ENCODE peak calls at places on chromosomes 2 and 18, in ten cellular contexts. E is esophagus squamous epithelium, K is heart left ventricle, R is body of pancreas, U is HCT116, B is pancreas, Y is tibial nerve, Z is heart right ventricle, G is PC-3, L is fibroblast of lung. P is an unnamed sample. For H3K9me3, the result is how much of the 10 kb centered on the place peaks cover.

GRCh38 chr2:72893594-72894319 is 6.5 kb downstream of the SPR start:
- DNase-seq in Y (no peak), Z (peak), R (peak), B (no peak), U (no peak), G (peak), L (peak), E (no peak), K (peak), P (no peak)

GRCh38 chr18:58687871-58688308 is 16.6 kb downstream of the MALT1 start:
- DNase-seq in B (no peak), K (no peak), U (no peak), G (no peak), L (no peak), R (no peak), E (no peak), Y (no peak), Z (no peak), P (peak)

GRCh38 chr2:158600155-158600802 is 143.5 kb downstream of the PKP4 start:
- DNase-seq in K (peak), L (peak), R (peak), U (no peak), Y (no peak), Z (peak), E (no peak), B (peak), G (peak), P (no peak)

GRCh38 chr2:120312861-120313694 is 32.9 kb upstream of the INHBB start:
- DNase-seq in L (peak), E (no peak), B (peak), U (peak), Z (peak), Y (peak), G (peak), R (peak), K (peak), P (peak)

GRCh38 chr2:208479342-208479741 is 72.8 kb downstream of the PTH2R start:
- DNase-seq in L (no peak), U (no peak), Z (no peak), E (no peak), B (no peak), Y (no peak), K (no peak), G (no peak), R (no peak), P (no peak)

GRCh38 chr2:228648541-228648940 is 467.1 kb upstream of the SPHKAP start:
- DNase-seq in Y (no peak), Z (no peak), R (no peak), U (no peak), K (no peak), B (no peak), E (no peak), L (no peak), G (no peak), P (no peak)

GRCh38 chr2:150909613-150910012 is 352.1 kb downstream of the RBM43 start:
- DNase-seq in L (no peak), U (no peak), Z (no peak), G (peak), R (no peak), B (no peak), K (no peak), Y (no peak), E (no peak), P (no peak)

GRCh38 chr18:1075310-1075709 is 170.6 kb downstream of the ADCYAP1 start:
- DNase-seq in R (no peak), Y (no peak), Z (no peak), B (no peak), G (no peak), U (no peak), K (no peak), L (no peak), E (no peak), P (no peak)

GRCh38 chr2:39068757-39069515 is 51.9 kb downstream of the SOS1 start:
- DNase-seq in Z (no peak), L (peak), E (no peak), K (no peak), G (no peak), U (no peak), B (no peak), R (no peak), Y (no peak), P (no peak)

GRCh38 chr2:199458806-199459285 is 1.1 kb upstream of the SATB2 start:
- DNase-seq in K (no peak), E (no peak), R (peak), G (peak), Y (no peak), Z (no peak), B (no peak), L (no peak), U (no peak), P (no peak)

GRCh38 chr18:56285387-56286055 is 352.9 kb downstream of the TXNL1 start:
- DNase-seq in K (no peak), R (no peak), U (no peak), Z (no peak), B (no peak), E (no peak), L (peak), G (peak), Y (no peak), P (no peak)

GRCh38 chr2:156400704-156401678 is 35.2 kb upstream of the GPD2 start:
- DNase-seq in U (peak), R (peak), E (no peak), G (peak), K (peak), Y (peak), Z (peak), L (peak), B (peak), P (peak)

GRCh38 chr2:47193607-47194006 is 38.5 kb upstream of the STPG4 start:
- DNase-seq in Y (no peak), R (no peak), E (no peak), K (no peak), B (no peak), G (no peak), Z (no peak), U (no peak), L (no peak), P (no peak)

GRCh38 chr18:68440433-68440832 is 274.5 kb downstream of the TMX3 start:
- DNase-seq in L (no peak), K (no peak), E (no peak), G (no peak), R (no peak), Z (no peak), B (no peak), U (no peak), Y (no peak), P (no peak)

GRCh38 chr18:71398530-71398929 is 1109.7 kb downstream of the SOCS6 start:
- DNase-seq in B (no peak), Y (no peak), G (peak), R (no peak), L (peak), E (no peak), Z (no peak), K (no peak), U (no peak), P (no peak)

GRCh38 chr2:38581193-38582147 is 21.3 kb downstream of the HNRNPLL start:
- DNase-seq in E (peak), Y (no peak), R (peak), U (peak), K (no peak), G (peak), L (peak), B (peak), Z (peak), P (peak)

GRCh38 chr2:221518937-221519635 is 53.0 kb downstream of the EPHA4 start:
- DNase-seq in Y (no peak), G (peak), K (no peak), L (peak), U (no peak), B (no peak), Z (no peak), E (no peak), R (no peak), P (no peak)

GRCh38 chr2:149732730-149733290 is 145.2 kb upstream of the MMADHC start:
- DNase-seq in L (no peak), R (no peak), G (no peak), Y (no peak), K (no peak), U (no peak), Z (no peak), E (no peak), B (no peak), P (no peak)

GRCh38 chr18:25284861-25285574 is 66.9 kb downstream of the ZNF521 start:
- DNase-seq in L (peak), E (no peak), G (no peak), Y (no peak), R (no peak), B (no peak), K (no peak), U (no peak), Z (peak), P (no peak)

GRCh38 chr2:60391250-60392013 is 162.0 kb downstream of the BCL11A start:
- DNase-seq in U (no peak), R (no peak), G (no peak), L (no peak), E (no peak), B (no peak), Y (no peak), Z (no peak), K (no peak), P (no peak)

GRCh38 chr2:16633632-16634430 is 31.8 kb downstream of the CYRIA start:
- DNase-seq in B (no peak), K (no peak), U (no peak), Z (no peak), G (no peak), R (no peak), Y (no peak), L (peak), E (no peak), P (no peak)

GRCh38 chr2:138321458-138321857 is 180.1 kb upstream of the SPOPL start:
- DNase-seq in K (no peak), E (no peak), Z (no peak), G (peak), Y (no peak), R (peak), L (no peak), U (no peak), B (peak), P (no peak)

GRCh38 chr2:5990021-5990420 is 297.8 kb downstream of the SOX11 start:
- DNase-seq in L (peak), Y (no peak), B (no peak), E (no peak), U (no peak), Z (no peak), K (no peak), R (no peak), G (no peak), P (no peak)

GRCh38 chr2:132567682-132568081 is 102.3 kb downstream of the LYPD1 start:
- DNase-seq in E (no peak), Y (no peak), R (no peak), B (no peak), L (no peak), K (no peak), Z (no peak), G (no peak), U (no peak), P (no peak)
- TF ChIP-seq CTCF in E (no peak), Y (no peak), R (no peak), B (no peak), L (no peak), K (no peak), Z (no peak), G (no peak), U (no peak), P (no peak)

DNA sequence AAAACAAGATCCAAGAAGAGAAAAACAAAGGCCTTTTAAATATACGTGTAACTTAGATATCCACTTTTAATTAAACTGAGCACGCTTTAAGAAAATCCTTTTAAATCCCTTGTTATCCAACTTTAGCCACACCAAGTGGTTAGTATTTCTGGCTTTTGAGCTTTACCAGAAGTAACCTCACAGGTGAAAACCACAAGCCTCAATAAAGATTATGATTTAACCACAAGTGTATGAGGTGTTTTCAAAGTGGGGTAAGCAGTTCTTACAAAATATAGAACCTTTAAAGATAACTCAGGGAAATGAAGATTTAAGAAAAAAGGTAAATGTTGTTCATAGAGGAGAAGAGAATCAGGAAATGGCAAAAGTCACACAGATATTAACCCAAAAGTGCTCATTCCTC is 58.4 kb upstream of the CDCA7 start:
- DNase-seq in K (no peak), Z (no peak), Y (no peak), B (no peak), L (no peak), G (peak), R (no peak), U (no peak), E (no peak), P (no peak)
- H3K9me3 ChIP-seq in K (under half), Z (under half), Y (under half), B (under half), L (under half), G (under half), R (under half), U (under half), E (under half), P (under half)

GRCh38 chr2:102101097-102101843 is 41.3 kb upstream of the IL1R1 start:
- DNase-seq in L (no peak), R (no peak), B (no peak), U (no peak), K (no peak), Y (no peak), G (no peak), Z (no peak), E (no peak), P (no peak)
- H3K27ac ChIP-seq in L (no peak), R (peak), B (peak), U (no peak), K (no peak), Y (no peak), G (peak), Z (no peak), E (no peak), P (no peak)

DNA sequence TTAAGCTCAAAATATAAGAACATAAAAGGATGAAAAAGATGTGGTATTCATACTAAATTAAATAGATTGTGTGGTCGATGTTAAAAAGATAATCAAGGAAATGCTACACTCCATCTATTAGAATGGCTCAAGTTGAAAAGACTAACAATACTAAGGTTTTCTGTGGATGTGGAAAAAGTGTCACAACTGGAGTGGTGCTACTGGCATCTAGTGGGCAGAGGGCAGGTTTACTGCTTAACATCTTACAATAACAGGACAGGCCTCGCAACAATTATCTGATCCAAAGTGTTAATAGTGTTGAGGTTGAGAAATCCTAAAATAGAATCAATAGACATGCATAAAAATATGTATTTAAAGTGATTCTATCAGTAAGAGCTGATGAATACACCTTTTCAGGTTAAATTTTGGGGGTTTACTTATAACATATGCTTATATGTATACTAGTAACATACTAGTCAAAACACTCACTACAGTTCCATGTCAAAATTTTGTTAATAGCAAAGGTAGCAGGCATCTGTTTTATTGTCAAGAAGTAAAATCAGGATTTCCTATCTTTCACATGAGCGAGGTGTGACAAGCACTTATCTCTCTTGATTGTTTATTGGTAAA is 91.5 kb upstream of the TMEFF2 start:
- DNase-seq in Z (no peak), L (peak), U (peak), E (no peak), Y (no peak), R (no peak), G (peak), B (no peak), K (no peak), P (no peak)
- TF ChIP-seq CTCF in Z (peak), L (peak), U (peak), E (peak), Y (no peak), R (no peak), G (peak), B (no peak), K (peak), P (no peak)

DNA sequence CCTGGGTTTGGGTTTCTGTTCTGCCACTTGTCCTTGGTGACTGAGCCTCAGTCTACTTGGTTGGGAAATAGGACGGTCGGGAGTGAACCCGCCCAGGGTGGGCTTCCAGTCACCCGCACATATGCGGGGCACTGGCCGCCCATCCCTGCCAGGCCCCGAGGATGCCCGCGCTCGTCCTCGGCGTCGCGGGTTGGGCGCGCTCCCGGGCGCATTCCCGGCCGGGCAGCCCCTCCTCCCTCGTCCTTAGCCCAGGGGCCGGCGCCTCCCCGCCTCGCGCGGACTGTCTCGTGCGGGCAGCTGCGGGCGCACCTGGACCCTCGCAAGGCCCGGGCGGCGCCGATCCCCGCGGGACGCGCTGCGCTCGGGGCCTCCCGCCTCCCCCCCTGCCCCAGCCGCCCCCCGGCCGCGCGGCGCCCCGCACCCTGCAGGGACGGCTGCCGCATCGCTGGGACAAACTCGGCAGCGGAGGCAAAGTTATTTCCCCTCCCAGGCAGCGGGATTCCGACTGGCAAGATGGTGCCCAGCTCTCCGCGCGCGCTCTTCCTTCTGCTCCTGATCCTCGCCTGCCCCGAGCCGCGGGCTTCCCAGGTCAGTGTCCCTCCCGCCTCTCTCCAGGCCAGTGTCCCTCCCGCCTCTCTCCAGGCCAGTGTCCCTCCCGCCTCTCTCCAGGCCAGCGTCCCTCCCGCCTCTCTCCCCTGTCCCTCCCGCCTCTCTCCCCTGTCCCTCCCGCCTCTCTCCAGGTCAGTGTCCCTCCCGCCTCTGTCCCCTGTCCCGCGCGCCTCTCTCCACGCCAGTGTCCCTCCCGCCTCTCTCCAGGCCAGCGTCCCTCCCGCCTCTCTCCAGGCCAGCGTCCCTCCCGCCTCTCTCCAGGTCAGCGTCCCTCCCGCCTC is at the start of gene FBLN7:
- DNase-seq in E (no peak), Z (no peak), R (no peak), U (no peak), G (no peak), Y (no peak), B (no peak), K (no peak), L (peak), P (no peak)
- H3K9me3 ChIP-seq in E (under half), Z (under half), R (under half), U (under half), G (under half), Y (under half), B (under half), K (under half), L (under half), P (under half)

DNA sequence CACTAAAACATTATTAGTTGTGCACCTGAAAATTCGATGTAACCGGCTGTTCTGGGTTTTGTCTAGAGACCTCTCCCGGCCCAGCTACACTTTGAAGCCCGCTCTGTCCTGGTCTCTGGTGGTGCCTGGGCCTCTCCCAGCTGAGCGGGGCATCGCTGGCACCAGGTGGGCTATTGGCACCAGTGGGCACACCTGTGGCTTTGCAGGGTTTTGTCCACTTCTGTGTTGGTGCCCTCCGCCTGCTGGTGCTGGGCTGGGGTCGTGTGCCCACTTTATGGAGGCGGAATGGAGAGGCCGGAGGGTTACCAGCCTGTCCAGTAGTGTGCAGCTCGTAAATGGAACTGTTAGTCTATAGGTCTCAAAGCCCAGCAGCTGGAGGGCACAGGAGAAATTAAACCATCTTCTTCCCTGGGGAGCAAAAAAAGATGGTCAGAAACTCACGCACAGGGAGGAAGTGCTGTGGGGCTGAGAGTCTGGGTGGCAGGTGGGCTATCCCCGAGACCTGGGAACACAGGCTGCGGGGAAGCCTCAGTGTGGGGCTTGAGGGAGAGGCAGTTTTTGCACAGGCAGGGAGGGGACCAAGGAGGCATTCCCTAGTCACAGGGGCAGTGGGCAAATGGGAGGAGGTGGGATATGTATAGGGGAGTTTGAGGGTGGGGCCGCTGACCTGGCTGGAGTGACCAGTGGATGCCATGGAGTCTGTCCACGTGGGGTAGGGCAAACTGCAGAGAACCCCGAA is 30.4 kb downstream of the SH3BP4 start:
- DNase-seq in E (no peak), Z (no peak), L (no peak), Y (no peak), K (no peak), G (no peak), R (no peak), B (no peak), U (no peak), P (no peak)
- H3K27ac ChIP-seq in E (peak), Z (peak), L (peak), Y (no peak), K (peak), G (peak), R (peak), B (peak), U (peak), P (no peak)

DNA sequence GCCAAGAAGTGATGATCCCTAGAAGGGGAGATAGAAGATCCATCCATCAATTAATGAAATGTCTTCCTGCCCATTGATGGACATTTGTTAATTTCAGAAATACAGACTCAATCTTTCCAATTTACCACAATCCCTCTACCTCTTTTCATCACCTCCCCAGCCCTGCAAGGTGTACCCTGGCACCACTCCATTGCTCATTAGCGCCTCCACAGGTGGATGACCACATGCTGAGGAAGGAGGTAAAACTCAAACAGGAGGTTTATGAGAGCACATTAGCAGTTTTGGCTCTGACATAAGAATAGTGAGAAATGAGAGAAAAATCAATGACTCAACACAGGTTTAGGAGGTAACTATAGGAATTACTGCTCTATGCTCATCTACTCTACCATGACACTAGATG is 208.0 kb downstream of the C1D start:
- DNase-seq in K (no peak), G (no peak), Y (no peak), R (no peak), U (no peak), B (no peak), Z (no peak), L (no peak), E (no peak), P (no peak)
- TF ChIP-seq CTCF in K (no peak), G (peak), Y (no peak), R (no peak), U (peak), B (no peak), Z (no peak), L (no peak), E (no peak), P (no peak)

GRCh38 chr18:78774741-78775141 is 204.9 kb upstream of the SALL3 start:
- DNase-seq in L (no peak), R (no peak), B (no peak), Y (no peak), G (no peak), Z (no peak), E (no peak), K (no peak), U (no peak), P (no peak)
- H3K9me3 ChIP-seq in L (under half), R (under half), B (under half), Y (under half), G (under half), Z (under half), E (under half), K (under half), U (under half), P (under half)